ENCODE peak calls at places on chromosomes 2 and 18, in six cellular contexts. Q is HepG2, R is H1, U is K562, G is HCT116, D is GM12878. Y is an unnamed sample. For H3K4me1, the result is how much of the 10 kb centered on the place peaks cover.

GRCh38 chr2:3728104-3729054 is 25.0 kb downstream of the DCDC2C start:
- DNase-seq in Q (peak), U (peak), D (no peak), G (peak), R (peak), Y (peak)

GRCh38 chr2:85433511-85434089 is 15.1 kb downstream of the SH2D6 start:
- DNase-seq in Q (no peak), G (no peak), D (no peak), U (no peak), R (no peak), Y (no peak)

GRCh38 chr2:446963-447540 is 159.2 kb upstream of the ALKAL2 start:
- DNase-seq in U (no peak), R (no peak), G (no peak), D (no peak), Q (no peak), Y (no peak)

GRCh38 chr2:98607741-98608117 is 583 bp downstream of the COA5 start:
- DNase-seq in U (no peak), R (no peak), G (no peak), Q (no peak), D (no peak), Y (no peak)

GRCh38 chr2:95240556-95240955 is 33.2 kb downstream of the ZNF892 start:
- DNase-seq in D (no peak), G (no peak), Q (no peak), U (no peak), R (no peak), Y (no peak)

GRCh38 chr2:30706534-30707303 is 100.5 kb downstream of the CAPN13 start:
- DNase-seq in R (peak), U (peak), D (peak), Q (peak), G (peak), Y (peak)

GRCh38 chr2:145919507-145919906 is 1399.6 kb upstream of the ZEB2 start:
- DNase-seq in D (no peak), U (no peak), Q (no peak), G (no peak), R (no peak), Y (no peak)

GRCh38 chr2:72934683-72935610 is 17.6 kb downstream of the EMX1 start:
- DNase-seq in D (no peak), R (no peak), U (peak), Q (peak), G (peak), Y (no peak)

GRCh38 chr2:65427536-65427935 is 4.9 kb downstream of the SPRED2 start:
- DNase-seq in U (no peak), D (no peak), G (no peak), Q (no peak), R (no peak), Y (no peak)

GRCh38 chr2:208033701-208034502 is 8.6 kb upstream of the PLEKHM3 start:
- DNase-seq in Q (peak), U (peak), D (no peak), R (peak), G (peak), Y (peak)

GRCh38 chr2:173414823-173415322 is 60.2 kb downstream of the CDCA7 start:
- DNase-seq in D (no peak), Q (no peak), U (no peak), G (no peak), R (no peak), Y (no peak)

GRCh38 chr2:169839954-169840746 is 12.9 kb downstream of the UBR3 start:
- DNase-seq in G (no peak), D (no peak), U (peak), Q (no peak), R (no peak), Y (no peak)

GRCh38 chr2:27972311-27972710 is 81.8 kb downstream of the BABAM2 start:
- DNase-seq in D (no peak), G (no peak), U (no peak), Q (no peak), R (no peak), Y (no peak)

GRCh38 chr2:216056739-216057138 is 24.9 kb downstream of the PECR start:
- DNase-seq in D (peak), G (no peak), U (no peak), Q (no peak), R (no peak), Y (no peak)

GRCh38 chr2:216849987-216850386 is 9.9 kb downstream of the TNP1 start:
- DNase-seq in Q (no peak), D (no peak), R (no peak), U (no peak), G (no peak), Y (no peak)

GRCh38 chr2:200929334-200930249 is 33.9 kb downstream of the ORC2 start:
- DNase-seq in D (no peak), G (no peak), Q (peak), U (no peak), R (no peak), Y (no peak)

GRCh38 chr18:36572135-36572856 is 256.5 kb downstream of the TPGS2 start:
- DNase-seq in R (no peak), U (no peak), Q (peak), G (peak), D (peak), Y (no peak)

GRCh38 chr2:119468154-119468955 is 36.7 kb downstream of the TMEM37 start:
- DNase-seq in G (no peak), Q (no peak), R (no peak), U (no peak), D (no peak), Y (no peak)

GRCh38 chr2:121360566-121361300 is 75.7 kb upstream of the TFCP2L1 start:
- DNase-seq in U (no peak), R (no peak), D (no peak), Q (no peak), G (no peak), Y (no peak)

GRCh38 chr2:85481818-85482777 is 56.9 kb upstream of the MAT2A start:
- DNase-seq in Q (no peak), U (no peak), D (no peak), R (no peak), G (no peak), Y (no peak)

GRCh38 chr2:226445216-226445861 is 354.3 kb downstream of the IRS1 start:
- DNase-seq in D (no peak), U (no peak), R (no peak), Q (peak), G (no peak), Y (no peak)

GRCh38 chr2:118774458-118775133 is 72.9 kb downstream of the EN1 start:
- DNase-seq in R (peak), U (peak), G (no peak), D (no peak), Q (no peak), Y (peak)

GRCh38 chr2:120436885-120437603 is 91.1 kb downstream of the INHBB start:
- DNase-seq in Q (peak), R (peak), G (peak), U (peak), D (no peak), Y (peak)

GRCh38 chr2:100875516-100876230 is 55.7 kb downstream of the NPAS2 start:
- DNase-seq in U (no peak), G (no peak), R (no peak), Q (peak), D (no peak), Y (no peak)

GRCh38 chr2:135913726-135914365 is 37.6 kb upstream of the MCM6 start:
- DNase-seq in D (no peak), U (peak), G (peak), Q (peak), R (no peak), Y (peak)

GRCh38 chr18:78915446-78916008 is 64.1 kb upstream of the SALL3 start:
- DNase-seq in R (no peak), D (no peak), G (no peak), Q (no peak), U (no peak), Y (no peak)

GRCh38 chr2:105890856-105891255 is 146.1 kb downstream of the NCK2 start:
- DNase-seq in Q (no peak), D (no peak), R (no peak), G (no peak), U (no peak), Y (no peak)

GRCh38 chr2:144455979-144456378 is 63.9 kb downstream of the ZEB2 start:
- DNase-seq in D (no peak), R (no peak), U (no peak), Q (no peak), G (no peak), Y (no peak)

GRCh38 chr2:225037374-225038075 is 4.7 kb downstream of the DOCK10 start:
- DNase-seq in Q (no peak), D (no peak), R (no peak), U (no peak), G (no peak), Y (no peak)

DNA sequence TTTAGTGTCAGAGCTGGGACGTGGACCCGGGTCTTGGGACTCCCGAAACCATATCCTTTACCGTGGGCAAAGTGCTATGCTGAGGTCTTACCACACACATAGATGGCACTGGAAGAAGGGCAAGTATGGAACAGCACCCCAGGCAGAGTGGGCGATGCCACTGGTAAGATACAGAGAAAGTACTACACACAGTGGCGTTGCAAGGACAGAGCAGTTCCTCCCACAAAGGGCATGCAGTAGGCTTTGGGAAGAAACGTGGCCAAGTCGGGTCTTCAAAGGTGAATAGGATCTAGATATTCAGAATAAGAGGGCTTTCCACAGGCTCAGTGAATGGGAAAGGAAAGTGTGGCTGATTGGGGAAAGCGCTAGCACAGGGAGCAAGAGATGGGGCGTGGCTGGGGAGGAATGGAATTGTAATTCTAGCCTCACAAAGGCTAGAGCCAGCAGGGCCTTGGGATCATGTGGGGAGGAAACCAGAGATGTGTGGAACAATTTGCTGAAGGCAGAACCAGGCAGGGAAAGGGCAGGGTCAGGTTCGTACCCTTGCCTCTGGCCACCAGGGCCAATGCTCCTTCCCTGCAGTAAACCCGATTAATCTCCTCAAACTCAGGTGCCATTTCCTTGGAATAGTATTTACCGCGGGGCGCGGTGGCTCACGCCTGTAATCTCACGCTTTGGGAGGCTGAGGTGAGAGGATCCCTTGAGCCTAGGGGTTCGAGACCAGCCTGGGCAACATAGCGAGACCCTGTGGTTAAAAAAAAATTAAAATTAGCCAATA is 36.0 kb downstream of the PCBP1 start:
- DNase-seq in U (no peak), R (peak), Q (no peak), D (no peak), G (no peak), Y (peak)
- H3K4me1 ChIP-seq in U (half or more), R (under half), Q (half or more), D (half or more), G (under half), Y (under half)

GRCh38 chr2:69205491-69205890 is 181.5 kb downstream of the GFPT1 start:
- DNase-seq in G (no peak), Q (no peak), D (no peak), U (no peak), R (no peak), Y (no peak)
- H3K9ac ChIP-seq in G (no peak), Q (no peak), D (no peak), U (no peak), R (no peak), Y (no peak)

DNA sequence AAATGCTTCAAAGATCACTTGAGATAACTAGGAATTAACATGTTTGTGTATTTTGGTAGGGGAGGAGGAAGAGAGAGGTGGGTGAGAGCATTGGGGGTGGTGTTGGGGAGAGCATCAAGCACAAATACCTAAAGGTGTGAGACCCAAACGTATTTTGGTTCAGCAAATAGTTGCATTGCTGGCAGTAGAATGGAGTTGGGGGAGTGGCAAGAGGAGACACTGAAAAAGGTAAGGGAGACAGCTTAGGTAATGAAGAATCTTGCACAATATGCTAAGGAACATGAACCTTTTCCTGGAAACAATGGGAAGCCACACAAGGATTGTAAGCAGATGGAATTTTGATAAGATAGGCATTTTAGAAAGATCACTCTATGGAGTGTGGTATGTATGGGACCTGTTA is 1.5 kb upstream of the PELI1 start:
- DNase-seq in Q (no peak), D (no peak), U (no peak), G (no peak), R (no peak), Y (no peak)
- TF ChIP-seq ZNF274 in Q (no peak), D (no peak), U (no peak), G (no peak), R (no peak), Y (no peak)

GRCh38 chr2:45257820-45258219 is 248.6 kb upstream of the SIX2 start:
- DNase-seq in D (no peak), Q (no peak), G (no peak), R (no peak), U (no peak), Y (no peak)
- H3K4me1 ChIP-seq in D (under half), Q (half or more), G (under half), R (under half), U (under half), Y (under half)

GRCh38 chr2:37377187-37377532 is 32.7 kb downstream of the QPCT start:
- DNase-seq in D (peak), Q (no peak), R (peak), G (no peak), U (no peak), Y (no peak)
- H3K9ac ChIP-seq in D (no peak), Q (no peak), R (no peak), G (no peak), U (no peak), Y (no peak)

GRCh38 chr2:241359481-241360045 is 3.5 kb downstream of the FARP2 start:
- DNase-seq in U (no peak), Q (peak), G (no peak), R (no peak), D (no peak), Y (no peak)
- TF ChIP-seq ZNF274 in U (no peak), Q (peak), G (no peak), R (no peak), D (no peak), Y (no peak)